ENCODE peak calls at places on chromosomes 12 and 14, in ten cellular contexts. R, X, J, G, D, I, Q, A, S and W are unnamed samples.

GRCh38 chr12:1634590-1635191 is 5.7 kb downstream of the WNT5B start:
- DNase-seq in R (peak), X (peak), J (peak), G (peak), D (peak), I (peak), Q (peak), A (peak), S (peak), W (peak)

GRCh38 chr12:40749863-40750262 is 57.6 kb downstream of the CNTN1 start:
- DNase-seq in R (no peak), X (no peak), J (no peak), G (no peak), D (no peak), I (no peak), Q (no peak), A (no peak), S (no peak), W (no peak)

GRCh38 chr14:51844482-51844881 is 15.9 kb upstream of the GNG2 start:
- DNase-seq in R (no peak), X (no peak), J (no peak), G (no peak), D (no peak), I (no peak), Q (no peak), A (no peak), S (no peak), W (no peak)

GRCh38 chr12:104438134-104438533 is 18.6 kb upstream of the CHST11 start:
- DNase-seq in R (no peak), X (no peak), J (no peak), G (no peak), D (no peak), I (no peak), Q (no peak), A (no peak), S (no peak), W (no peak)

GRCh38 chr12:54352022-54352531 is 12.2 kb downstream of the GPR84 start:
- DNase-seq in R (no peak), X (peak), J (no peak), G (no peak), D (peak), I (peak), Q (peak), A (no peak), S (peak), W (peak)

GRCh38 chr12:90102957-90103652 is 394.5 kb upstream of the ATP2B1 start:
- DNase-seq in R (no peak), X (no peak), J (peak), G (no peak), D (no peak), I (peak), Q (no peak), A (peak), S (no peak), W (no peak)

GRCh38 chr14:73877790-73878189 is 8.9 kb upstream of the ZNF410 start:
- DNase-seq in R (no peak), X (no peak), J (no peak), G (no peak), D (no peak), I (no peak), Q (no peak), A (no peak), S (no peak), W (no peak)

GRCh38 chr14:68781161-68782021 is 11.5 kb downstream of the ZFP36L1 start:
- DNase-seq in R (no peak), X (no peak), J (no peak), G (no peak), D (peak), I (no peak), Q (no peak), A (no peak), S (peak), W (no peak)

GRCh38 chr14:76386922-76387782 is 11.2 kb downstream of the ESRRB start:
- DNase-seq in R (peak), X (peak), J (peak), G (peak), D (peak), I (peak), Q (peak), A (peak), S (peak), W (peak)

GRCh38 chr14:51806026-51806590 is 54.3 kb upstream of the GNG2 start:
- DNase-seq in R (no peak), X (no peak), J (no peak), G (no peak), D (no peak), I (no peak), Q (no peak), A (no peak), S (no peak), W (no peak)

GRCh38 chr12:97487470-97487869 is 24.9 kb downstream of the RMST start:
- DNase-seq in R (no peak), X (no peak), J (no peak), G (no peak), D (no peak), I (no peak), Q (no peak), A (no peak), S (peak), W (no peak)

GRCh38 chr12:109988903-109989302 is 7.3 kb downstream of the GIT2 start:
- DNase-seq in R (no peak), X (no peak), J (no peak), G (no peak), D (no peak), I (no peak), Q (no peak), A (no peak), S (no peak), W (no peak)

GRCh38 chr12:3976351-3976938 is 103.2 kb upstream of the PARP11 start:
- DNase-seq in R (no peak), X (no peak), J (no peak), G (no peak), D (no peak), I (no peak), Q (no peak), A (no peak), S (peak), W (no peak)

GRCh38 chr12:52313461-52313860 is 7.7 kb downstream of the KRT83 start:
- DNase-seq in R (no peak), X (no peak), J (no peak), G (no peak), D (no peak), I (no peak), Q (no peak), A (no peak), S (peak), W (no peak)

GRCh38 chr12:54977155-54977554 is 7.4 kb downstream of the TESPA1 start:
- DNase-seq in R (no peak), X (no peak), J (no peak), G (no peak), D (no peak), I (peak), Q (no peak), A (no peak), S (no peak), W (no peak)

GRCh38 chr14:24389266-24389855 is 9.4 kb upstream of the NYNRIN start:
- DNase-seq in R (no peak), X (no peak), J (no peak), G (no peak), D (no peak), I (peak), Q (no peak), A (no peak), S (no peak), W (no peak)